ENCODE peak calls at places on chromosomes 13 and 19, in seven cellular contexts. S, B, Z, P, V, T and W are unnamed samples.

GRCh38 chr13:110976785-110977184 is 61.9 kb upstream of the ANKRD10 start:
- DNase-seq in V (no peak), B (no peak), Z (no peak), T (peak), P (no peak), S (no peak), W (no peak)

GRCh38 chr19:15252398-15253018 is 20.3 kb upstream of the EPHX3 start:
- DNase-seq in T (no peak), Z (no peak), P (no peak), S (peak), B (peak), V (no peak), W (peak)

GRCh38 chr13:41941174-41941573 is 19.7 kb downstream of the VWA8 start:
- DNase-seq in S (no peak), B (no peak), T (no peak), V (no peak), P (no peak), Z (no peak), W (no peak)

GRCh38 chr13:43303040-43303729 is 279.8 kb downstream of the DNAJC15 start:
- DNase-seq in V (peak), B (peak), Z (peak), T (peak), S (peak), P (no peak), W (peak)

GRCh38 chr19:6126335-6126974 is 9.0 kb upstream of the ACSBG2 start:
- DNase-seq in P (no peak), V (peak), B (no peak), Z (peak), S (peak), T (peak), W (peak)

GRCh38 chr19:49336482-49337266 is 1.5 kb downstream of the CD37 start:
- DNase-seq in S (no peak), B (no peak), V (no peak), T (no peak), Z (no peak), P (no peak), W (no peak)

GRCh38 chr13:54950546-54950945 is 1921.9 kb downstream of the OLFM4 start:
- DNase-seq in P (no peak), V (no peak), S (no peak), B (no peak), T (no peak), Z (no peak), W (no peak)

GRCh38 chr19:54461201-54462071 is 2.1 kb downstream of the LENG9 start:
- DNase-seq in V (no peak), P (no peak), B (no peak), Z (no peak), T (no peak), S (no peak), W (peak)

GRCh38 chr13:32610538-32610937 is 24.3 kb downstream of the PDS5B start:
- DNase-seq in P (no peak), Z (no peak), T (no peak), V (no peak), B (no peak), S (no peak), W (no peak)

GRCh38 chr13:109646423-109646822 is 140.0 kb downstream of the IRS2 start:
- DNase-seq in B (no peak), Z (no peak), T (no peak), S (no peak), P (no peak), V (no peak), W (no peak)

GRCh38 chr13:54536112-54536511 is 1507.5 kb downstream of the OLFM4 start:
- DNase-seq in Z (no peak), S (peak), P (no peak), T (no peak), V (no peak), B (no peak), W (no peak)

GRCh38 chr13:20354722-20355121 is 122.6 kb upstream of the GJB6 start:
- DNase-seq in P (no peak), S (no peak), Z (no peak), B (no peak), V (no peak), T (no peak), W (no peak)

GRCh38 chr19:4814625-4815425 is 16.7 kb downstream of the TICAM1 start:
- DNase-seq in V (no peak), S (no peak), Z (no peak), P (no peak), B (no peak), T (no peak), W (no peak)

GRCh38 chr13:107882708-107883560 is 332.4 kb downstream of the LIG4 start:
- DNase-seq in P (no peak), B (no peak), Z (no peak), V (no peak), T (no peak), S (peak), W (no peak)

GRCh38 chr19:14530005-14530348 is 583 bp downstream of the TECR start:
- DNase-seq in T (peak), V (no peak), B (no peak), P (no peak), Z (no peak), S (no peak), W (no peak)